ENCODE peak calls at places on chromosomes 3 and 15, in five cellular contexts. One of them, this sample, is unnamed.

GRCh38 chr15:85768595-85769168 is 26.0 kb downstream of the KLHL25 start:
- DNase-seq in body of pancreas: no peak
- DNase-seq in brain microvascular endothelial cell: no peak
- DNase-seq in IMR-90: no peak
- DNase-seq in spleen: no peak
- DNase-seq in this sample: no peak

GRCh38 chr15:99343836-99344551 is 92.7 kb downstream of the LRRC28 start:
- DNase-seq in body of pancreas: no peak
- DNase-seq in brain microvascular endothelial cell: no peak
- DNase-seq in IMR-90: no peak
- DNase-seq in spleen: peak
- DNase-seq in this sample: no peak

GRCh38 chr15:53498996-53499395 is 260.5 kb downstream of the WDR72 start:
- DNase-seq in body of pancreas: no peak
- DNase-seq in brain microvascular endothelial cell: no peak
- DNase-seq in IMR-90: no peak
- DNase-seq in spleen: no peak
- DNase-seq in this sample: no peak

GRCh38 chr15:53328341-53328740 is 431.1 kb downstream of the WDR72 start:
- DNase-seq in body of pancreas: no peak
- DNase-seq in brain microvascular endothelial cell: no peak
- DNase-seq in IMR-90: no peak
- DNase-seq in spleen: no peak
- DNase-seq in this sample: no peak

GRCh38 chr15:79007066-79007465 is 62.2 kb upstream of the CTSH start:
- DNase-seq in body of pancreas: peak
- DNase-seq in brain microvascular endothelial cell: peak
- DNase-seq in IMR-90: peak
- DNase-seq in spleen: peak
- DNase-seq in this sample: no peak

GRCh38 chr15:65634381-65634780 is 12.6 kb downstream of the SLC24A1 start:
- DNase-seq in body of pancreas: no peak
- DNase-seq in brain microvascular endothelial cell: no peak
- DNase-seq in IMR-90: no peak
- DNase-seq in spleen: no peak
- DNase-seq in this sample: no peak

GRCh38 chr15:78715930-78716329 is 74.9 kb upstream of the CHRNB4 start:
- DNase-seq in body of pancreas: no peak
- DNase-seq in brain microvascular endothelial cell: peak
- DNase-seq in IMR-90: peak
- DNase-seq in spleen: no peak
- DNase-seq in this sample: no peak

GRCh38 chr3:18575573-18575972 is 150.4 kb upstream of the SATB1 start:
- DNase-seq in body of pancreas: no peak
- DNase-seq in brain microvascular endothelial cell: no peak
- DNase-seq in IMR-90: no peak
- DNase-seq in spleen: no peak
- DNase-seq in this sample: no peak

GRCh38 chr3:42839616-42840015 is 30.4 kb downstream of the ACKR2 start:
- DNase-seq in body of pancreas: peak
- DNase-seq in brain microvascular endothelial cell: peak
- DNase-seq in IMR-90: peak
- DNase-seq in spleen: no peak
- DNase-seq in this sample: no peak

GRCh38 chr3:24388611-24389010 is 106.0 kb downstream of the THRB start:
- DNase-seq in body of pancreas: no peak
- DNase-seq in brain microvascular endothelial cell: no peak
- DNase-seq in IMR-90: no peak
- DNase-seq in spleen: no peak
- DNase-seq in this sample: no peak

GRCh38 chr3:57600195-57600594 is 3.1 kb upstream of the ARF4 start:
- DNase-seq in body of pancreas: no peak
- DNase-seq in brain microvascular endothelial cell: no peak
- DNase-seq in IMR-90: no peak
- DNase-seq in spleen: no peak
- DNase-seq in this sample: no peak

GRCh38 chr15:74319596-74320357 is 47.7 kb downstream of the CYP11A1 start:
- DNase-seq in body of pancreas: no peak
- DNase-seq in brain microvascular endothelial cell: no peak
- DNase-seq in IMR-90: no peak
- DNase-seq in spleen: no peak
- DNase-seq in this sample: no peak

GRCh38 chr3:112671930-112672715 is 31.2 kb upstream of the CCDC80 start:
- DNase-seq in body of pancreas: no peak
- DNase-seq in brain microvascular endothelial cell: peak
- DNase-seq in IMR-90: peak
- DNase-seq in spleen: no peak
- DNase-seq in this sample: no peak

GRCh38 chr3:133388696-133389095 is 11.2 kb upstream of the BFSP2 start:
- DNase-seq in body of pancreas: no peak
- DNase-seq in brain microvascular endothelial cell: no peak
- DNase-seq in IMR-90: no peak
- DNase-seq in spleen: no peak
- DNase-seq in this sample: no peak

GRCh38 chr15:56805466-56806146 is 72.3 kb upstream of the ZNF280D start:
- DNase-seq in body of pancreas: no peak
- DNase-seq in brain microvascular endothelial cell: peak
- DNase-seq in IMR-90: peak
- DNase-seq in spleen: no peak
- DNase-seq in this sample: no peak

GRCh38 chr3:8589880-8590556 is 54.6 kb downstream of the SSUH2 start:
- DNase-seq in body of pancreas: no peak
- DNase-seq in brain microvascular endothelial cell: no peak
- DNase-seq in IMR-90: peak
- DNase-seq in spleen: no peak
- DNase-seq in this sample: no peak

GRCh38 chr3:30343861-30344260 is 262.5 kb upstream of the TGFBR2 start:
- DNase-seq in body of pancreas: no peak
- DNase-seq in brain microvascular endothelial cell: no peak
- DNase-seq in IMR-90: no peak
- DNase-seq in spleen: no peak
- DNase-seq in this sample: no peak

GRCh38 chr3:73687081-73688004 is 62.6 kb upstream of the PDZRN3 start:
- DNase-seq in body of pancreas: no peak
- DNase-seq in brain microvascular endothelial cell: no peak
- DNase-seq in IMR-90: peak
- DNase-seq in spleen: no peak
- DNase-seq in this sample: no peak

GRCh38 chr3:148735597-148735996 is 37.9 kb downstream of the AGTR1 start:
- DNase-seq in body of pancreas: no peak
- DNase-seq in brain microvascular endothelial cell: no peak
- DNase-seq in IMR-90: no peak
- DNase-seq in spleen: no peak
- DNase-seq in this sample: no peak

GRCh38 chr3:164278550-164278949 is 799.7 kb downstream of the SI start:
- DNase-seq in body of pancreas: no peak
- DNase-seq in brain microvascular endothelial cell: no peak
- DNase-seq in IMR-90: no peak
- DNase-seq in spleen: peak
- DNase-seq in this sample: no peak

GRCh38 chr3:13457593-13457992 is 22.5 kb upstream of the HDAC11 start:
- DNase-seq in body of pancreas: no peak
- DNase-seq in brain microvascular endothelial cell: no peak
- DNase-seq in IMR-90: no peak
- DNase-seq in spleen: no peak
- DNase-seq in this sample: no peak

GRCh38 chr15:53918180-53919079 is 59.8 kb upstream of the UNC13C start:
- DNase-seq in body of pancreas: no peak
- DNase-seq in brain microvascular endothelial cell: no peak
- DNase-seq in IMR-90: no peak
- DNase-seq in spleen: no peak
- DNase-seq in this sample: no peak

GRCh38 chr3:12455740-12456139 is 28.5 kb upstream of the TSEN2 start:
- DNase-seq in body of pancreas: no peak
- DNase-seq in brain microvascular endothelial cell: no peak
- DNase-seq in IMR-90: no peak
- DNase-seq in spleen: no peak
- DNase-seq in this sample: no peak

GRCh38 chr3:127790009-127790533 is 32.2 kb downstream of the MGLL start:
- DNase-seq in body of pancreas: no peak
- DNase-seq in brain microvascular endothelial cell: no peak
- DNase-seq in IMR-90: no peak
- DNase-seq in spleen: peak
- DNase-seq in this sample: no peak

GRCh38 chr3:127792664-127793292 is 29.5 kb downstream of the MGLL start:
- DNase-seq in body of pancreas: no peak
- DNase-seq in brain microvascular endothelial cell: peak
- DNase-seq in IMR-90: peak
- DNase-seq in spleen: peak
- DNase-seq in this sample: no peak

GRCh38 chr3:127790580-127791183 is 31.6 kb downstream of the MGLL start:
- DNase-seq in body of pancreas: no peak
- DNase-seq in brain microvascular endothelial cell: no peak
- DNase-seq in IMR-90: no peak
- DNase-seq in spleen: peak
- DNase-seq in this sample: no peak

GRCh38 chr3:127789051-127789450 is 33.3 kb downstream of the MGLL start:
- DNase-seq in body of pancreas: no peak
- DNase-seq in brain microvascular endothelial cell: no peak
- DNase-seq in IMR-90: no peak
- DNase-seq in spleen: peak
- DNase-seq in this sample: no peak

DNA sequence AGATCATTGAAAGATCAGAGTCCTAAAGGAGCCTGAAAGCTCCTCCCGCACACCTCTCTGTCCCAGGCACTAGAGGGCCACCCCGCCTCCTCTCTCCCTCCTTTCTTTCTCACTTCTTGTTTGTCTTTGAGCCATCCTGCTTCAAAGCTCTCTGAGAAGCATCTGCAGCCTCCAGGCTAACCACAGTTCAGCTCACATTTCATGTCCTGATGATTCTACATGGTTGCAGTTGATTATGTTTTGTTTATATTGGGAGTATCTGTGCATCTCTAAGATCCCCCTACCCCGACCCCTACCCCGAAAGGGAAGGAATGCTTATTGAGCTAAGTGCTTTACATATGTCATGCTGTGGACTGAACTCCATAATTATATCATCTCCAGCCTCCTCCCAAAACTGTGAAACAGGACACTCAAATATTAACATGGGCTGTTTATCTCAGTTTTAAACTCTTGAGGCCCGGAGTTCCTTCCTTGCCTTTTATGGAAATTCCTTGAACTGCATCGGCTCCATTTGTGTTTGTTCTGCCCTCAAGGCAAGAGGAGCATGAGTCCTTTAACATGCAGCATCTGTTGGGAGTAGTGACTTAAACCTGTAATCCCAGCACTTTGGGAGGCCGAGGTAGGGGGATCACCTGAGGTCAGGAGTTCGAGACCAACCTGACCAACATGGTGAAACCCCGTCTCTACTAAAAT is 30.9 kb downstream of the MGLL start:
- DNase-seq in body of pancreas: no peak
- DNase-seq in brain microvascular endothelial cell: peak
- DNase-seq in IMR-90: peak
- DNase-seq in spleen: peak
- DNase-seq in this sample: no peak
- TF ChIP-seq CTCF in body of pancreas: no peak
- TF ChIP-seq CTCF in brain microvascular endothelial cell: peak
- TF ChIP-seq CTCF in IMR-90: peak
- TF ChIP-seq CTCF in spleen: no peak
- TF ChIP-seq CTCF in this sample: no peak

GRCh38 chr3:22916933-22917332 is 286.2 kb upstream of the UBE2E2 start:
- DNase-seq in body of pancreas: no peak
- DNase-seq in brain microvascular endothelial cell: no peak
- DNase-seq in IMR-90: no peak
- DNase-seq in spleen: no peak
- DNase-seq in this sample: no peak

GRCh38 chr3:22923686-22924085 is 279.4 kb upstream of the UBE2E2 start:
- DNase-seq in body of pancreas: no peak
- DNase-seq in brain microvascular endothelial cell: no peak
- DNase-seq in IMR-90: no peak
- DNase-seq in spleen: no peak
- DNase-seq in this sample: no peak

GRCh38 chr3:22922317-22922716 is 280.8 kb upstream of the UBE2E2 start:
- DNase-seq in body of pancreas: no peak
- DNase-seq in brain microvascular endothelial cell: no peak
- DNase-seq in IMR-90: peak
- DNase-seq in spleen: no peak
- DNase-seq in this sample: no peak
- TF ChIP-seq CTCF in body of pancreas: no peak
- TF ChIP-seq CTCF in brain microvascular endothelial cell: peak
- TF ChIP-seq CTCF in IMR-90: peak
- TF ChIP-seq CTCF in spleen: no peak
- TF ChIP-seq CTCF in this sample: no peak

GRCh38 chr3:129399895-129400357 is 28.5 kb downstream of the EFCAB12 start:
- DNase-seq in body of pancreas: peak
- DNase-seq in brain microvascular endothelial cell: no peak
- DNase-seq in IMR-90: no peak
- DNase-seq in spleen: no peak
- DNase-seq in this sample: no peak
- TF ChIP-seq CTCF in body of pancreas: no peak
- TF ChIP-seq CTCF in brain microvascular endothelial cell: no peak
- TF ChIP-seq CTCF in IMR-90: no peak
- TF ChIP-seq CTCF in spleen: no peak
- TF ChIP-seq CTCF in this sample: peak

DNA sequence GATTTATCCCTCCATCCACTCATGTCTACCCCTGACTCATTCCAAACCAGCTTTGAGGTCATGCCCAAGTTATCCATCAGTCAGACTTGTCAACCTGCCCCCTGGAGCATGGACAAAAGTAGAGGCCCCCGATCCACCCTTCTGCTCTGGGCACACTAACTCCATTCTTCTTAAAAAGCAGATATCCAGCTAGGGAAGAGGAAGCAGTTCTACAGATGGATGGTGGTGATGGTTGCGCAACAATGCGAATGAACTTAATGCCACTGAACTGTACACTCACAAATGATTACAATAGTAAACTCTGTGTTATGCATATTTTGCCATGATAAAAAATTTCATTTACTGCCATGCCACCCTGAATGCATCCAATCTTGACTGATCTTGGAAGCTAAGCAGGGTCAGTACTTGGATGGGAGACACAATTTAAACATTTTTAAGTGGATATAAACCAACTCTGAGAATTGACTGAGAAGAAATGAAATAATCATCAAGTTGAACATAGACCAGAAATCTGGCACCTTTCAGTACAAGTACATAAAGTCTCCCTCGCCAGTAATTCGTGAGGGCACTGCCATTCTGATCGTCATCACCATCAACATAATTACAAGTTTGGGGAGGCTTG is 124.8 kb downstream of the ATP10A start:
- DNase-seq in body of pancreas: no peak
- DNase-seq in brain microvascular endothelial cell: no peak
- DNase-seq in IMR-90: peak
- DNase-seq in spleen: no peak
- DNase-seq in this sample: no peak
- TF ChIP-seq CTCF in body of pancreas: no peak
- TF ChIP-seq CTCF in brain microvascular endothelial cell: no peak
- TF ChIP-seq CTCF in IMR-90: no peak
- TF ChIP-seq CTCF in spleen: no peak
- TF ChIP-seq CTCF in this sample: no peak

This sample was measured in natural killer cell.